ENCODE peak calls at places on chromosomes 7 and 10, in seven cellular contexts. V is CD8-positive, alpha-beta memory T cell; W is A673; Q is A549; P is cardiac muscle cell; C is adrenal gland; S is lower lobe of right lung. K is an unnamed sample.

GRCh38 chr7:27636326-27637006 is 26.2 kb downstream of the HIBADH start:
- DNase-seq in Q (no peak), W (peak), S (no peak), V (no peak), P (no peak), C (no peak), K (no peak)

GRCh38 chr10:34251177-34251576 is 563.9 kb downstream of the PARD3 start:
- DNase-seq in C (no peak), W (no peak), V (no peak), Q (no peak), S (no peak), P (no peak), K (no peak)

GRCh38 chr7:14191686-14192098 is 202.2 kb upstream of the ETV1 start:
- DNase-seq in C (peak), S (no peak), W (no peak), P (no peak), V (no peak), Q (no peak), K (no peak)

GRCh38 chr7:37083311-37084096 is 359.2 kb upstream of the AOAH start:
- DNase-seq in V (no peak), S (no peak), W (no peak), P (no peak), Q (no peak), C (no peak), K (peak)

GRCh38 chr10:96719205-96719604 is 1.1 kb downstream of the PIK3AP1 start:
- DNase-seq in C (no peak), Q (no peak), W (no peak), S (no peak), P (no peak), V (no peak), K (no peak)

GRCh38 chr10:78630944-78631838 is 437.6 kb upstream of the ZMIZ1 start:
- DNase-seq in V (no peak), Q (no peak), C (no peak), W (no peak), S (no peak), P (no peak), K (peak)

GRCh38 chr7:47720141-47720906 is 138.4 kb upstream of the TNS3 start:
- DNase-seq in W (no peak), P (no peak), V (no peak), Q (no peak), S (no peak), C (no peak), K (no peak)

GRCh38 chr7:41292457-41292856 is 410.4 kb downstream of the INHBA start:
- DNase-seq in P (no peak), V (no peak), Q (no peak), C (no peak), W (no peak), S (no peak), K (no peak)

GRCh38 chr10:44860811-44861751 is 50.1 kb upstream of the TMEM72 start:
- DNase-seq in Q (peak), P (no peak), C (no peak), W (no peak), S (no peak), V (no peak), K (peak)

GRCh38 chr10:4170633-4171314 is 385.8 kb upstream of the KLF6 start:
- DNase-seq in S (no peak), W (no peak), P (no peak), V (no peak), C (no peak), Q (no peak), K (peak)

GRCh38 chr7:141702047-141702567 is at the start of gene DENND11:
- DNase-seq in P (peak), V (peak), W (peak), Q (no peak), C (peak), S (peak), K (peak)

GRCh38 chr10:96988421-96988820 is 156.3 kb downstream of the LCOR start:
- DNase-seq in W (no peak), V (no peak), S (no peak), P (no peak), Q (no peak), C (no peak), K (no peak)

GRCh38 chr10:26739087-26739631 is 41.7 kb downstream of the PDSS1 start:
- DNase-seq in P (no peak), C (no peak), W (no peak), V (no peak), Q (no peak), S (no peak), K (no peak)

GRCh38 chr10:100348389-100348927 is 1.4 kb downstream of the SCD start:
- DNase-seq in W (no peak), S (no peak), P (no peak), V (no peak), Q (no peak), C (no peak), K (peak)

GRCh38 chr10:100346765-100347567 is at the start of gene SCD:
- DNase-seq in C (peak), P (peak), S (peak), V (peak), W (peak), Q (peak), K (peak)

GRCh38 chr10:100349087-100349486 is 2.1 kb downstream of the SCD start:
- DNase-seq in V (no peak), S (no peak), W (no peak), Q (no peak), C (no peak), P (peak), K (no peak)

GRCh38 chr10:100346351-100346764 is 675 bp upstream of the SCD start:
- DNase-seq in P (peak), S (peak), Q (peak), C (peak), W (peak), V (peak), K (peak)

DNA sequence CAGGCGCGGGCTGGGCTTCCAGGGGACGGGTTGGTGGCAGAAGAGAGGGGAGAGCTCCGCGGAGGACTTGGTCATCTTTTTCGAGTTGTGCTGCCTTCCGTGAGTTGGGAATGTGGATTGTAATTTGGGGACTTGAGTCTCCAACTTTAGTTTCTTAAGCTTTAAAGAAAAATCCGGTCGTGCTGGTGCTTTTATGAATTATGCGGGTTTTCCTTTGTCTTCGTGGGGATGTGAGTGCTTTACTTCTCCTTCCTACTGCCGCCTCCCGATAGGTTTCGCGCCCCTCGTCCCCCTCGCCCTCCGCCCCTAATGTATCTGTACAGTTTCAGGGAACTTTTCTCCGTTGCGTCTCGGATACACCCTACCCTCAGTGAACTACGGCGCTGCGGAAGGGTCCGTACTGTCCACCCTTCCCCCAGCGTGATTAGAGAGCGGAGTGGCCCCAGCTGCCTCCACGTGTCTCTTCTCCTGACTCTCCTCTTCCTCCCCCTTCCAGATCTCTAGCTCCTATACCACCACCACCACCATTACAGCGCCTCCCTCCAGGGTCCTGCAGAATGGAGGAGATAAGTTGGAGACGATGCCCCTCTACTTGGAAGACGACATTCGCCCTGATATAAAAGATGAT is 649 bp downstream of the SCD start:
- DNase-seq in W (peak), C (no peak), S (no peak), P (peak), V (no peak), Q (no peak), K (peak)
- H3K27ac ChIP-seq in W (peak), C (no peak), S (peak), P (peak), V (peak), Q (peak), K (no peak)

GRCh38 chr10:435397-435796 is 254.1 kb downstream of the DIP2C start:
- DNase-seq in P (no peak), W (no peak), Q (no peak), S (no peak), V (no peak), C (no peak), K (peak)
- H3K27ac ChIP-seq in P (no peak), W (no peak), Q (no peak), S (no peak), V (no peak), C (no peak), K (no peak)

DNA sequence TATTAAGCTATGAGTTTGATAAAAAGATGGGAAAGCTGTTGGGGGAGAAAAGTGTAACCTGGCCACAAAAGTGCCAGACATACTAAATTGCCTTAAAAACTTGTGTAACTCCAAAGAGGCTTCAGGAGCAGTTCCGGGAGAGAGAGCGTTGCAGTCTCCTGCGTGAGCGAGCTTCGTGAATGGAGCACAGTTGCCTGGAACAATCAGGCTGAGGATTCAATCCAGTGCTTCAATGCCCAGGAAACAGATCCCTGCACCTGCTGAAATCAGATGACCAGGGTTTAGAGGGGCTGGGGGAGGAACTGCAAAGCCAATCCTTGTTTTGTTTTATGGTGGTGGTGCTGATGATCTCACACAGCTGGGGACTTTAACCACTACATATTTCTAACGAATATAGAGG is 398.2 kb downstream of the DPP6 start:
- DNase-seq in V (no peak), C (no peak), Q (no peak), S (no peak), P (no peak), W (no peak), K (no peak)
- H3K27ac ChIP-seq in V (no peak), C (no peak), Q (no peak), S (no peak), P (no peak), W (no peak), K (no peak)

DNA sequence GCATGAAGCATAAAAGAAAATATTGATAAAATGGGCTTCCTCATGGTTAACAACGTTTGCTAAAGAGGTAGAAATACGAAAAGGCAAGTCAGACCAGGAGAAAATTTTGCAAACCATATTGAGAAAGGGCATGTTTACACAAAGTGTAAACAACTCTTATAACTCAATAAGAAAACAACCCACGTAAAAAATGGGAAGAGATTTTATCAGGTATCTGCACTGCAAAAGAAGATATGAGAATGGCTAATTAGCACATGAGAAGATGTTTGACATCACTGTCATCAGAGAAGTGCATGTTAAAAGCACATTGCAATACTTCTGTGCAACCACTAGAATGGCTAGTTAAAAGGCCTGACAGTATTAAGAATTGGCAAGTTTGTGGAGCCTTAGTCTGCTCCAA is 99.5 kb downstream of the VPS50 start:
- DNase-seq in Q (no peak), W (no peak), V (no peak), C (no peak), S (no peak), P (no peak), K (no peak)
- H3K27ac ChIP-seq in Q (no peak), W (no peak), V (no peak), C (no peak), S (no peak), P (no peak), K (no peak)

DNA sequence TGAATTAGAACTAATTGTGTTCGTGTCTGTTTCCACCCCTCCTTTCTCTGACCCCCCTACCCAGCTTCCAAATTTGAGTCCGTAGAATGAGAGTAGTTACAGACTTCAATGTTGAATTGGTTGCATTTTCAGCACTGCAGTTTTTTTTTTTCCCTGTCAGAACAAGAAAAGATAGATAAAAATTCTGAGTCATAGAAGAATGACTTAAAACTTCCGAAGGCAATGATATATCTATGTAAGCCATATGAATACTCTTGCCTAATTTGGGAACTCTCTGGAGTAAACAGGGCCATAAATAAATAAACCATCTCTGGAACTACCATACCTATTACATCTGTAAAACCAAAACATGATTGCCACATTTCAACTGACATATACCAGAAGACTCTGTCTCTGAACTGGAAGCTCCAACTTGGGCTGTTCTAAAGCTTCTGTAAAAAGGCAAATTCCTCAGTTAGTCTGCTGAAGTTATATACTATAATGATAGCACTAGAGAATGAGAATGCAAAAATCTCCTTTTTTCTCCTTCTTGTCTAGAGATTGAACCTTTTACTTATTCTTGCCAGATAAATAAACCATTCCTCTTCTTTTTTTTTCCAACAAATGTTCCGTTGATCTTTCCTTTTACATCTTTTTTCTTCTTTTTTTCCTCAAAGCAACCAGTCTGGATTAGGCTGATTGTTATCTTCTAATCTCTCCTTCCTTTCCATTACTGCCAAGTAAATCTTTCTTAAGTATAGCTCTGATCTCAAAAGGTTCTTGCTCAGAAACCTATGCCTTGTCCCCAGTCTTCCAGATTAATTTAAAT is 23.5 kb downstream of the VCL start:
- DNase-seq in V (no peak), C (no peak), P (no peak), S (no peak), Q (no peak), W (peak), K (peak)
- H3K27ac ChIP-seq in V (peak), C (no peak), P (peak), S (no peak), Q (no peak), W (peak), K (peak)

K was measured in osteoblast.